ENCODE peak calls at places on chromosome 21, in four cellular contexts. One of them, this sample, is unnamed.
A peak's percentile ranks its signal among the peaks of the same experiment; 100 is the strongest.

GRCh38 chr21:34336756-34337391 is 26.9 kb upstream of the KCNE2 start:
- DNase-seq in IMR-90: peak; percentile 87
- DNase-seq in neuronal stem cell: no peak
- DNase-seq in lower lobe of right lung: no peak
- DNase-seq in this sample: no peak

GRCh38 chr21:39004776-39005605 is 178.3 kb downstream of the PSMG1 start:
- DNase-seq in IMR-90: peak; percentile 26
- DNase-seq in neuronal stem cell: no peak
- DNase-seq in lower lobe of right lung: peak; percentile 77
- DNase-seq in this sample: no peak

GRCh38 chr21:27505516-27505915 is 538.6 kb upstream of the ADAMTS5 start:
- DNase-seq in IMR-90: peak; percentile 70
- DNase-seq in neuronal stem cell: no peak
- DNase-seq in lower lobe of right lung: no peak
- DNase-seq in this sample: no peak

GRCh38 chr21:26849428-26850115 is 4.4 kb upstream of the ADAMTS1 start:
- DNase-seq in IMR-90: peak; percentile 80
- DNase-seq in neuronal stem cell: peak; percentile 43
- DNase-seq in lower lobe of right lung: no peak
- DNase-seq in this sample: no peak

GRCh38 chr21:40386301-40386911 is 460.6 kb downstream of the DSCAM start:
- DNase-seq in IMR-90: no peak
- DNase-seq in neuronal stem cell: peak; percentile 37
- DNase-seq in lower lobe of right lung: peak; percentile 67
- DNase-seq in this sample: peak; percentile 51

GRCh38 chr21:23951251-23951650 is 1656.0 kb downstream of the MRPL39 start:
- DNase-seq in IMR-90: peak; percentile 67
- DNase-seq in neuronal stem cell: no peak
- DNase-seq in lower lobe of right lung: no peak
- DNase-seq in this sample: no peak

GRCh38 chr21:38349111-38349746 is 92.4 kb downstream of the KCNJ15 start:
- DNase-seq in IMR-90: peak; percentile 6
- DNase-seq in neuronal stem cell: no peak
- DNase-seq in lower lobe of right lung: no peak
- DNase-seq in this sample: no peak

GRCh38 chr21:27582946-27583270 is 616.0 kb upstream of the ADAMTS5 start:
- DNase-seq in IMR-90: no peak
- DNase-seq in neuronal stem cell: no peak
- DNase-seq in lower lobe of right lung: no peak
- DNase-seq in this sample: no peak

GRCh38 chr21:37257967-37258877 is 8.9 kb downstream of the VPS26C start:
- DNase-seq in IMR-90: peak; percentile 36
- DNase-seq in neuronal stem cell: peak; percentile 64
- DNase-seq in lower lobe of right lung: peak; percentile 65
- DNase-seq in this sample: peak; percentile 79

GRCh38 chr21:34514576-34515135 is 2.6 kb upstream of the KCNE1 start:
- DNase-seq in IMR-90: peak; percentile 20
- DNase-seq in neuronal stem cell: no peak
- DNase-seq in lower lobe of right lung: no peak
- DNase-seq in this sample: no peak

GRCh38 chr21:35203093-35204021 is 154.3 kb upstream of the RUNX1 start:
- DNase-seq in IMR-90: peak; percentile 93
- DNase-seq in neuronal stem cell: no peak
- DNase-seq in lower lobe of right lung: no peak
- DNase-seq in this sample: no peak

GRCh38 chr21:34889537-34890257 is 159.4 kb downstream of the RUNX1 start:
- DNase-seq in IMR-90: peak; percentile 77
- DNase-seq in neuronal stem cell: no peak
- DNase-seq in lower lobe of right lung: peak; percentile 89
- DNase-seq in this sample: peak; percentile 82

GRCh38 chr21:39149882-39150281 is 33.4 kb downstream of the PSMG1 start:
- DNase-seq in IMR-90: no peak
- DNase-seq in neuronal stem cell: no peak
- DNase-seq in lower lobe of right lung: no peak
- DNase-seq in this sample: no peak

GRCh38 chr21:41877901-41878830 is 978 bp downstream of the PRDM15 start:
- DNase-seq in IMR-90: peak; percentile 75
- DNase-seq in neuronal stem cell: peak; percentile 15
- DNase-seq in lower lobe of right lung: peak; percentile 63
- DNase-seq in this sample: no peak

GRCh38 chr21:25871566-25871965 is 136.8 kb downstream of the GABPA start:
- DNase-seq in IMR-90: no peak
- DNase-seq in neuronal stem cell: no peak
- DNase-seq in lower lobe of right lung: no peak
- DNase-seq in this sample: no peak

GRCh38 chr21:41290106-41290799 is 26.3 kb upstream of the FAM3B start:
- DNase-seq in IMR-90: no peak
- DNase-seq in neuronal stem cell: no peak
- DNase-seq in lower lobe of right lung: no peak
- DNase-seq in this sample: no peak

GRCh38 chr21:24208562-24209260 is 1398.6 kb downstream of the MRPL39 start:
- DNase-seq in IMR-90: no peak
- DNase-seq in neuronal stem cell: no peak
- DNase-seq in lower lobe of right lung: no peak
- DNase-seq in this sample: no peak

GRCh38 chr21:20996421-20997307 is 1.5 kb upstream of the NCAM2 start:
- DNase-seq in IMR-90: peak; percentile 16
- DNase-seq in neuronal stem cell: peak; percentile 6
- DNase-seq in lower lobe of right lung: no peak
- DNase-seq in this sample: no peak

GRCh38 chr21:43209575-43210453 is 41.0 kb downstream of the CRYAA start:
- DNase-seq in IMR-90: peak; percentile 81
- DNase-seq in neuronal stem cell: no peak
- DNase-seq in lower lobe of right lung: no peak
- DNase-seq in this sample: peak; percentile 55

GRCh38 chr21:36750579-36750959 is 51.7 kb downstream of the SIM2 start:
- DNase-seq in IMR-90: no peak
- DNase-seq in neuronal stem cell: no peak
- DNase-seq in lower lobe of right lung: no peak
- DNase-seq in this sample: no peak

GRCh38 chr21:43306911-43307676 is 119.8 kb downstream of the SIK1 start:
- DNase-seq in IMR-90: peak; percentile 28
- DNase-seq in neuronal stem cell: no peak
- DNase-seq in lower lobe of right lung: peak; percentile 42
- DNase-seq in this sample: peak; percentile 81

GRCh38 chr21:37793660-37794059 is 122.6 kb downstream of the KCNJ6 start:
- DNase-seq in IMR-90: peak; percentile 79
- DNase-seq in neuronal stem cell: no peak
- DNase-seq in lower lobe of right lung: no peak
- DNase-seq in this sample: no peak

GRCh38 chr21:41573902-41574690 is 66.1 kb upstream of the TMPRSS2 start:
- DNase-seq in IMR-90: no peak
- DNase-seq in neuronal stem cell: no peak
- DNase-seq in lower lobe of right lung: no peak
- DNase-seq in this sample: no peak

GRCh38 chr21:43290529-43291346 is 121.9 kb downstream of the CRYAA start:
- DNase-seq in IMR-90: no peak
- DNase-seq in neuronal stem cell: no peak
- DNase-seq in lower lobe of right lung: peak; percentile 45
- DNase-seq in this sample: peak; percentile 55

GRCh38 chr21:42567861-42568260 is 54.2 kb downstream of the SLC37A1 start:
- DNase-seq in IMR-90: no peak
- DNase-seq in neuronal stem cell: no peak
- DNase-seq in lower lobe of right lung: peak; percentile 62
- DNase-seq in this sample: no peak

GRCh38 chr21:21182401-21182800 is 184.2 kb downstream of the NCAM2 start:
- DNase-seq in IMR-90: no peak
- DNase-seq in neuronal stem cell: no peak
- DNase-seq in lower lobe of right lung: no peak
- DNase-seq in this sample: no peak

GRCh38 chr21:34280987-34281386 is 82.8 kb upstream of the KCNE2 start:
- DNase-seq in IMR-90: no peak
- DNase-seq in neuronal stem cell: no peak
- DNase-seq in lower lobe of right lung: no peak
- DNase-seq in this sample: no peak

GRCh38 chr21:33257404-33257803 is 8.8 kb upstream of the IL10RB start:
- DNase-seq in IMR-90: no peak
- DNase-seq in neuronal stem cell: no peak
- DNase-seq in lower lobe of right lung: no peak
- DNase-seq in this sample: no peak
- H3K36me3 ChIP-seq in IMR-90: peaks cover 31% of the 10 kb centered on the region
- H3K36me3 ChIP-seq in neuronal stem cell: peaks cover 84% of the 10 kb centered on the region
- H3K36me3 ChIP-seq in lower lobe of right lung: peaks cover 69% of the 10 kb centered on the region
- H3K36me3 ChIP-seq in this sample: peaks cover 12% of the 10 kb centered on the region

GRCh38 chr21:29301703-29302102 is 3.0 kb downstream of the BACH1 start:
- DNase-seq in IMR-90: no peak
- DNase-seq in neuronal stem cell: no peak
- DNase-seq in lower lobe of right lung: no peak
- DNase-seq in this sample: no peak
- H3K4me1 ChIP-seq in IMR-90: peaks cover 14% of the 10 kb centered on the region
- H3K4me1 ChIP-seq in neuronal stem cell: peaks cover 11% of the 10 kb centered on the region
- H3K4me1 ChIP-seq in lower lobe of right lung: peaks cover 69% of the 10 kb centered on the region
- H3K4me1 ChIP-seq in this sample: peaks cover 41% of the 10 kb centered on the region

GRCh38 chr21:31668651-31669491 is 9.4 kb downstream of the SOD1 start:
- DNase-seq in IMR-90: no peak
- DNase-seq in neuronal stem cell: no peak
- DNase-seq in lower lobe of right lung: no peak
- DNase-seq in this sample: no peak

GRCh38 chr21:31670065-31670464 is 10.6 kb downstream of the SOD1 start:
- DNase-seq in IMR-90: no peak
- DNase-seq in neuronal stem cell: no peak
- DNase-seq in lower lobe of right lung: no peak
- DNase-seq in this sample: no peak

GRCh38 chr21:31671931-31672330 is 12.4 kb downstream of the SOD1 start:
- DNase-seq in IMR-90: no peak
- DNase-seq in neuronal stem cell: no peak
- DNase-seq in lower lobe of right lung: no peak
- DNase-seq in this sample: no peak

GRCh38 chr21:31673513-31673912 is 14.0 kb downstream of the SOD1 start:
- DNase-seq in IMR-90: no peak
- DNase-seq in neuronal stem cell: no peak
- DNase-seq in lower lobe of right lung: no peak
- DNase-seq in this sample: no peak

GRCh38 chr21:31671146-31671716 is 11.7 kb downstream of the SOD1 start:
- DNase-seq in IMR-90: no peak
- DNase-seq in neuronal stem cell: no peak
- DNase-seq in lower lobe of right lung: no peak
- DNase-seq in this sample: no peak
- H3K36me3 ChIP-seq in IMR-90: peaks cover 19% of the 10 kb centered on the region
- H3K36me3 ChIP-seq in neuronal stem cell: peaks cover 88% of the 10 kb centered on the region
- H3K36me3 ChIP-seq in lower lobe of right lung: peaks cover 55% of the 10 kb centered on the region
- H3K36me3 ChIP-seq in this sample: peaks cover 60% of the 10 kb centered on the region

GRCh38 chr21:14763695-14764064 is 217.6 kb upstream of the SAMSN1 start:
- DNase-seq in IMR-90: no peak
- DNase-seq in neuronal stem cell: no peak
- DNase-seq in lower lobe of right lung: no peak
- DNase-seq in this sample: no peak
- H3K4me1 ChIP-seq in IMR-90: no peaks in the 10 kb centered on the region
- H3K4me1 ChIP-seq in neuronal stem cell: no peaks in the 10 kb centered on the region
- H3K4me1 ChIP-seq in lower lobe of right lung: no peaks in the 10 kb centered on the region
- H3K4me1 ChIP-seq in this sample: no peaks in the 10 kb centered on the region

DNA sequence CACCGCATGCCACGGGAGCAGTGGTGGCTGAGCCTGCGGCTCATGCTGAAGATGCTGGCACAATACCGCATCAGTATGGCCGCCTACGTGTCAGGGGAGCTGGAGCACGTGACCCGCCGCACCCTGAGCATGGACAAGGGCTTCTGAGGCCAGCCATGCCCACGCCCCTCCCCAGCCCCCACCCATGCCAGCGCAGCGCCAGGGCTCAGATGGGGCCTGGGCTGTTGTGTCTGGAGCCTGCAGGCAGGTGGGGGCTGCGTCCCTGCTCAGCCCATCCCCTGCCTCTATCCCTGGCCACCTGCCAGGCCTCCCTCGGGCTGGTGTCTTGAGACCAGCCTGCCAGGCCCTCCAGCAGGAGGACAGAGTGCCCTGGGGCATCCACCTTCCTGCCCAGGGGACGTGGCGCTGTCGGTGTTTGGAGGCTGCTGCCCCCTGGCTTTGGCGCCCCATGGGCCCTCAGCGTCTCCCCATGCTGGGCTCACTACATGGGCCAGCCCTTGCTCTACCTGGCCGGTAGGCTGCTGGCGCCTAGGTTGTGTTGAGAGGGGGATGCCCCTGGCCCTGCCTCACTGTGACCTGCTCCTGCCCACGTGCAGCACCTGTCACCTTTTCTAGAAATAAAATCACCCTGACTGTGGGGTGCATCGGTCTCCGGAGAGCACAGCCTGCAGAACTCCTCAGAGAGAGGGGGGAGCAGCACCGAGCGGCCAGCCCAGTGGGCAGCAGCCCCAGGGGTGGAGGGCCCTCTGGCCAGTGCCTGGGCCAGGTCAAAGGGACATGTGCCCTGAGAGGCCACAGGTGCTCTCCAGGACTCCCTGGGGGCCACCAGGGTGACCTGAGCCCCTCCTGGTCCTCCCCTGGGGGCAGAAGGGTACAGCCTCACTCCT is 12.2 kb downstream of the CFAP410 start:
- DNase-seq in IMR-90: no peak
- DNase-seq in neuronal stem cell: no peak
- DNase-seq in lower lobe of right lung: no peak
- DNase-seq in this sample: no peak
- H3K36me3 ChIP-seq in IMR-90: peaks cover 45% of the 10 kb centered on the region
- H3K36me3 ChIP-seq in neuronal stem cell: peaks cover 54% of the 10 kb centered on the region
- H3K36me3 ChIP-seq in lower lobe of right lung: peaks cover 72% of the 10 kb centered on the region
- H3K36me3 ChIP-seq in this sample: peaks cover 11% of the 10 kb centered on the region

GRCh38 chr21:44971672-44971995 is 31.8 kb downstream of the SLX9 start:
- DNase-seq in IMR-90: no peak
- DNase-seq in neuronal stem cell: no peak
- DNase-seq in lower lobe of right lung: no peak
- DNase-seq in this sample: no peak

GRCh38 chr21:44970766-44971671 is 31.2 kb downstream of the SLX9 start:
- DNase-seq in IMR-90: no peak
- DNase-seq in neuronal stem cell: no peak
- DNase-seq in lower lobe of right lung: no peak
- DNase-seq in this sample: no peak

GRCh38 chr21:44973598-44973997 is 33.8 kb downstream of the SLX9 start:
- DNase-seq in IMR-90: no peak
- DNase-seq in neuronal stem cell: no peak
- DNase-seq in lower lobe of right lung: no peak
- DNase-seq in this sample: no peak

GRCh38 chr21:44972301-44972814 is 32.5 kb downstream of the SLX9 start:
- DNase-seq in IMR-90: no peak
- DNase-seq in neuronal stem cell: no peak
- DNase-seq in lower lobe of right lung: no peak
- DNase-seq in this sample: no peak

DNA sequence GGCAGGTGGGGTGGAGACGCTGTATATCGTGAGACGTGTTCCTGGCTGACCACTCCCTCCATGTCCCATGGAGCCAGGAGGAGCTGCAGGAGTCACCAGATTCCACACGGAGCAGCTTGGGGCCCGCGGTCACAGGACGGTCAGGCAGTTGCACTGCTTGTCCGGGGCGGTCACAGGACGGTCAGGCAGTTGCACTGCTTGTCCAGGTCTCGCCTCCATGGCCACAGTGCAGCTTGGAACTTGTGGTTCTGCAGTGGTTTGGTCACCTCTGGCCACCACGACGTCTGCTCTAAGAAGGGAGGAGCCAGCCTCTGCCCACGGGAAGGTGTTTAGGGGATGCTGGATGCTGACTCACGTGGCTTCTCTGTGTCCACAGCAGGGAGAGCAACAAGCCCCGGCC is 33.0 kb downstream of the SLX9 start:
- DNase-seq in IMR-90: peak; percentile 64
- DNase-seq in neuronal stem cell: no peak
- DNase-seq in lower lobe of right lung: no peak
- DNase-seq in this sample: no peak
- H3K4me1 ChIP-seq in IMR-90: peaks cover 25% of the 10 kb centered on the region
- H3K4me1 ChIP-seq in neuronal stem cell: peaks cover 12% of the 10 kb centered on the region
- H3K4me1 ChIP-seq in lower lobe of right lung: peaks cover 25% of the 10 kb centered on the region
- H3K4me1 ChIP-seq in this sample: no peaks in the 10 kb centered on the region

GRCh38 chr21:46211376-46211775 is 17.2 kb downstream of the LSS start:
- DNase-seq in IMR-90: no peak
- DNase-seq in neuronal stem cell: no peak
- DNase-seq in lower lobe of right lung: peak; percentile 32
- DNase-seq in this sample: peak; percentile 55
- H3K36me3 ChIP-seq in IMR-90: peaks cover 52% of the 10 kb centered on the region
- H3K36me3 ChIP-seq in neuronal stem cell: peaks cover 96% of the 10 kb centered on the region
- H3K36me3 ChIP-seq in lower lobe of right lung: peaks cover 98% of the 10 kb centered on the region
- H3K36me3 ChIP-seq in this sample: peaks cover 82% of the 10 kb centered on the region

This sample was measured in RWPE2.